ENCODE peak calls at places on chromosomes 13 and 19, in seven cellular contexts. W, T, U, O, G, I and F are unnamed samples.
A peak's percentile ranks its signal among the peaks of the same experiment; 100 is the strongest.

GRCh38 chr19:44951179-44952159 is 3.7 kb upstream of the CLPTM1 start:
- DNase-seq in W (peak; percentile 94), T (peak; percentile 64), U (peak; percentile 64), O (peak; percentile 96), G (no peak), I (peak; percentile 67), F (peak; percentile 64)

GRCh38 chr13:102484329-102484728 is 82.5 kb upstream of the FGF14 start:
- DNase-seq in W (no peak), T (no peak), U (no peak), O (peak; percentile 56), G (no peak), I (no peak), F (no peak)

GRCh38 chr13:52652980-52653303 is 306 bp downstream of the SUGT1 start:
- DNase-seq in W (peak; percentile 6), T (no peak), U (no peak), O (no peak), G (peak; percentile 86), I (no peak), F (no peak)

GRCh38 chr19:18896421-18896841 is 473 bp upstream of the CERS1 start:
- DNase-seq in W (peak; percentile 35), T (no peak), U (no peak), O (peak; percentile 47), G (peak; percentile 83), I (no peak), F (no peak)

GRCh38 chr13:22082437-22083100 is 411.7 kb downstream of the FGF9 start:
- DNase-seq in W (no peak), T (no peak), U (peak; percentile 20), O (no peak), G (no peak), I (no peak), F (no peak)

GRCh38 chr13:93450226-93450625 is 223.6 kb downstream of the GPC6 start:
- DNase-seq in W (no peak), T (no peak), U (no peak), O (no peak), G (no peak), I (no peak), F (no peak)

GRCh38 chr13:32309812-32310706 is 5.1 kb downstream of the ZAR1L start:
- DNase-seq in W (peak; percentile 5), T (no peak), U (peak; percentile 11), O (peak; percentile 74), G (no peak), I (no peak), F (peak; percentile 26)

GRCh38 chr13:67369895-67370660 is 139.9 kb upstream of the PCDH9 start:
- DNase-seq in W (no peak), T (no peak), U (no peak), O (no peak), G (no peak), I (no peak), F (no peak)

GRCh38 chr19:38263696-38264485 is 482 bp upstream of the SPINT2 start:
- DNase-seq in W (peak; percentile 78), T (no peak), U (no peak), O (peak; percentile 93), G (no peak), I (peak; percentile 98), F (no peak)

GRCh38 chr13:44368062-44368591 is 5.5 kb upstream of the SERP2 start:
- DNase-seq in W (no peak), T (no peak), U (no peak), O (no peak), G (no peak), I (no peak), F (no peak)

GRCh38 chr13:54628383-54628782 is 1599.8 kb downstream of the OLFM4 start:
- DNase-seq in W (no peak), T (no peak), U (no peak), O (no peak), G (no peak), I (no peak), F (no peak)

GRCh38 chr19:45245334-45245787 is at the start of gene EXOC3L2:
- DNase-seq in W (no peak), T (peak; percentile 68), U (no peak), O (no peak), G (no peak), I (no peak), F (no peak)

GRCh38 chr13:22061806-22062391 is 391.0 kb downstream of the FGF9 start:
- DNase-seq in W (no peak), T (no peak), U (no peak), O (no peak), G (no peak), I (no peak), F (no peak)

GRCh38 chr13:51158365-51158764 is 47.3 kb upstream of the C13orf42 start:
- DNase-seq in W (no peak), T (no peak), U (no peak), O (no peak), G (no peak), I (no peak), F (no peak)

GRCh38 chr13:61989984-61990383 is 574.3 kb upstream of the PCDH20 start:
- DNase-seq in W (no peak), T (no peak), U (no peak), O (no peak), G (no peak), I (no peak), F (no peak)

GRCh38 chr13:42110410-42111155 is 62.1 kb downstream of the DGKH start:
- DNase-seq in W (peak; percentile 36), T (no peak), U (peak; percentile 39), O (peak; percentile 62), G (no peak), I (no peak), F (peak; percentile 52)

GRCh38 chr19:8611890-8612806 is 1.6 kb upstream of the ADAMTS10 start:
- DNase-seq in W (peak; percentile 80), T (peak; percentile 52), U (no peak), O (peak; percentile 74), G (no peak), I (no peak), F (no peak)

GRCh38 chr19:3057275-3057714 is 5.0 kb downstream of the TLE5 start:
- DNase-seq in W (peak; percentile 37), T (peak; percentile 89), U (no peak), O (no peak), G (no peak), I (peak; percentile 93), F (no peak)
- TF ChIP-seq CTCF in W (no peak), T (no peak), U (no peak), O (no peak), G (no peak), I (no peak), F (no peak)

GRCh38 chr19:5050905-5051304 is 82.0 kb downstream of the KDM4B start:
- DNase-seq in W (no peak), T (no peak), U (no peak), O (no peak), G (no peak), I (no peak), F (no peak)

GRCh38 chr19:5051619-5052018 is 82.7 kb downstream of the KDM4B start:
- DNase-seq in W (no peak), T (no peak), U (no peak), O (no peak), G (no peak), I (no peak), F (no peak)

GRCh38 chr19:5052945-5053485 is 84.1 kb downstream of the KDM4B start:
- DNase-seq in W (no peak), T (no peak), U (no peak), O (no peak), G (no peak), I (no peak), F (no peak)

GRCh38 chr19:5053661-5054060 is 84.7 kb downstream of the KDM4B start:
- DNase-seq in W (no peak), T (no peak), U (no peak), O (no peak), G (no peak), I (no peak), F (no peak)

GRCh38 chr19:5052515-5052914 is 83.6 kb downstream of the KDM4B start:
- DNase-seq in W (no peak), T (no peak), U (no peak), O (peak; percentile 52), G (no peak), I (no peak), F (no peak)
- TF ChIP-seq CTCF in W (peak; percentile 9), T (no peak), U (no peak), O (peak; percentile 63), G (peak; percentile 7), I (no peak), F (no peak)

GRCh38 chr19:49214701-49215100 is 57.1 kb downstream of the TRPM4 start:
- DNase-seq in W (no peak), T (no peak), U (no peak), O (no peak), G (no peak), I (no peak), F (no peak)

GRCh38 chr19:49212302-49212701 is 54.7 kb downstream of the TRPM4 start:
- DNase-seq in W (no peak), T (no peak), U (no peak), O (no peak), G (no peak), I (no peak), F (no peak)

GRCh38 chr19:49213791-49214190 is 56.2 kb downstream of the TRPM4 start:
- DNase-seq in W (no peak), T (no peak), U (no peak), O (peak; percentile 80), G (no peak), I (no peak), F (no peak)

GRCh38 chr19:49210901-49211451 is 53.4 kb downstream of the TRPM4 start:
- DNase-seq in W (no peak), T (no peak), U (no peak), O (peak; percentile 62), G (no peak), I (no peak), F (no peak)

DNA sequence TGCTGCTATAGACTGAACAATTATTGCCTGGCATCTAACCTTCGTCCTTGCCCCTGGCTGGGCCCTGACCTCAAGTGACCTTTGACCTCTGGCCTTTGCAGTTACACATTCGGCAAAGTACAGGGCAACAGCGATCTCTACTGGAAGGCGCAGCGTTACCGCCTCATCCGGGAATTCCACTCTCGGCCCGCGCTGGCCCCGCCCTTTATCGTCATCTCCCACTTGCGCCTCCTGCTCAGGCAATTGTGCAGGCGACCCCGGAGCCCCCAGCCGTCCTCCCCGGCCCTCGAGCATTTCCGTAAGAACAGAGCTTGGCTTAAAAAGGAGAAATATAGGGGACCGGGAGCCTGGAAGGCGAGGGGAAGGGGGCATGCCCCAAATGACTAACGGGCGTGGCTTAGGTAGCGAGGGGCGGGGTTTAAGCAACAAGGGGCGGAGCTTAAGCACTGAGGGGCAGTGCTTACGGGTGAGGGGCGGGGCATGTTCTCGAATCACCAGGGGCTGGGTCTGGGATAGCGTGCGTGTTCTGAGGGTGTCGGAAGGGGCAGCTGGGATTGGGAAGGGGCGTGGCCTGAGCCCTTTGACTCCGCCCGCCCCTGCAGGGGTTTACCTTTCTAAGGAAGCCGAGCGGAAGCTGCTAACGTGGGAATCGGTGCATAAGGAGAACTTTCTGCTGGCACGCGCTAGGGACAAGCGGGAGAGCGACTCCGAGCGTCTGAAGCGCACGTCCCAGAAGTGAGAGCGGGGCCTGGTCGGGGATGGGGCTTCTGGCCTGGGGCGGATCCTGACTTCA is 52.7 kb downstream of the TRPM4 start:
- DNase-seq in W (no peak), T (no peak), U (peak; percentile 35), O (peak; percentile 98), G (no peak), I (no peak), F (no peak)
- TF ChIP-seq CTCF in W (no peak), T (no peak), U (no peak), O (peak; percentile 89), G (no peak), I (no peak), F (no peak)

DNA sequence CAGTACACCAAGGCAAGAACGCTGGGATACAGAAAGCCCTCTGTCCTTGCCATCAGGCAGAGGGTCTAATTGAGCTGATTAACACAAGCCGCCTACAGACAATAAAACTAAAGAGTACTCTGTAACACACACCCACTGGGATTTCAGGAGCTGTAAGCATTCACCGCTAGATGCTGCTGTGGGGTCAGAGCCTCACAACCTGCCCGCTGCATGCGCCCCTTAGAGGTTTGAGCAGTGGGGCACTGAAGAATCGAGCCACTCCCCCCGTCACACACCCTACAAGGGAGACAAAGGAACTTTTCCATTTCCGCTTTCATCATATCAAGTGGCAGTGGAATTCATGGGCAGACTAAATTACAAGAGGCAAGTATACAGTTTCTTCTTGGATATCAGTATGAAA is 1080.6 kb downstream of the PCDH17 start:
- DNase-seq in W (no peak), T (no peak), U (no peak), O (peak; percentile 74), G (no peak), I (no peak), F (no peak)
- TF ChIP-seq CTCF in W (no peak), T (no peak), U (no peak), O (peak; percentile 83), G (no peak), I (no peak), F (no peak)